ENCODE peak calls at places on chromosomes 13 and 19, in four cellular contexts. N, A, M and X are unnamed samples.

GRCh38 chr13:39967199-39967959 is 311.9 kb downstream of the COG6 start:
- DNase-seq in N (no peak), A (no peak), M (no peak), X (no peak)

GRCh38 chr13:39281539-39282150 is 243.4 kb downstream of the NHLRC3 start:
- DNase-seq in N (no peak), A (peak), M (no peak), X (peak)

GRCh38 chr19:14375055-14375581 is 6.1 kb upstream of the ADGRE5 start:
- DNase-seq in N (no peak), A (no peak), M (peak), X (no peak)

GRCh38 chr19:47587295-47587694 is 14.3 kb upstream of the ZNF541 start:
- DNase-seq in N (no peak), A (no peak), M (no peak), X (peak)

GRCh38 chr19:23070353-23070781 is 46.5 kb upstream of the ZNF730 start:
- DNase-seq in N (peak), A (peak), M (no peak), X (peak)

GRCh38 chr19:6249296-6249695 is 30.5 kb downstream of the MLLT1 start:
- DNase-seq in N (no peak), A (no peak), M (no peak), X (no peak)

GRCh38 chr19:58372311-58373133 is 8.3 kb downstream of the ZNF837 start:
- DNase-seq in N (no peak), A (peak), M (no peak), X (no peak)

GRCh38 chr13:33633701-33634525 is 184.0 kb upstream of the RFC3 start:
- DNase-seq in N (no peak), A (no peak), M (no peak), X (peak)

GRCh38 chr13:85589021-85589420 is 210.2 kb downstream of the SLITRK6 start:
- DNase-seq in N (no peak), A (no peak), M (no peak), X (no peak)

GRCh38 chr13:67390462-67391093 is 160.4 kb upstream of the PCDH9 start:
- DNase-seq in N (peak), A (no peak), M (no peak), X (peak)

GRCh38 chr13:34064456-34065205 is 246.7 kb downstream of the RFC3 start:
- DNase-seq in N (no peak), A (no peak), M (no peak), X (peak)

GRCh38 chr13:97224544-97225324 is 2.6 kb downstream of the MBNL2 start:
- DNase-seq in N (peak), A (peak), M (peak), X (peak)

GRCh38 chr13:74280093-74280794 is 146.0 kb upstream of the KLF12 start:
- DNase-seq in N (no peak), A (no peak), M (no peak), X (no peak)
- TF ChIP-seq CTCF in N (no peak), A (no peak), M (no peak), X (no peak)

DNA sequence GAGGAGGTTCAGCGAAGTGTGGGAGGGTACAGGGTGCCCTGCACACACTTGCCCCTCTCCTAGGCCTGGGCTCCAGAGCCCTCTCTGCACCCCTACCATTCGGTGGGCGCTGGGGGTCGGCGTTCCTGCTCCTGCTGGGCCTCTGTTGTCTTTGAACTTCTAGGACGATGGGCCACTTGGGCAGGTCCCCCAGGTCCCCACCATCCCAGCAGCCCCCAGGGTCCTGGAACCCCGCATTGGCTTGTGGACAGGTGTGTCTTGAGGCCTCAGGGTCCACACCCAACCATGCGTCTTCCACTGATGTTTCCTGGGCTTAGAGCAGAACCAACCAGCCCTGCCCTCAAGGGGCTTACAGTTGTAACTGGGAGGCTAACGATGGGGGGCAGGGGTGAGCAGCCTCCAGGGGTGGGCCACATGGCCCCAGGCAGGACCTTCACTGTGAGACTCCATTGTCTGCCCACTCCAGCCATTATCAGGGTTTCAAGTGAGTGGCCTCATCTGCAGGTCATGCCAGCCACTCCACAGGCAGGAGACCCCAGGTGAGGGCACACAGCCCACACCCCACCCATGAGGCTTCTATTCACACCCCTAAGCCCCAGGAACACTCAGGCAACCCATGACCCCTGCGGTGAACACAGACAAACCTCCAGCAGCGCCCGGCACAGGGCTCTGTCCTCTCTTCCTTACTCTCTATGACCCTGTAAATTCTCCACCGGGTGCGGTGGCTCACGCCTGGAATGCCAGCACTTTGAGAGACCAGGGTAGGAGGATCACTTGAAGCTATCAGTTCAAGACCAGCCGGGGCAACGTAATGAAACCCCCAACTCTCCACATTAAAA is 2.0 kb upstream of the KLF16 start:
- DNase-seq in N (no peak), A (no peak), M (no peak), X (no peak)
- H3K4me3 ChIP-seq in N (peak), A (peak), M (no peak), X (peak)

GRCh38 chr13:77811981-77812380 is 106.7 kb downstream of the EDNRB start:
- DNase-seq in N (no peak), A (no peak), M (no peak), X (no peak)

GRCh38 chr13:77810891-77811290 is 107.7 kb downstream of the EDNRB start:
- DNase-seq in N (no peak), A (no peak), M (no peak), X (no peak)

GRCh38 chr13:77815330-77815729 is 103.3 kb downstream of the EDNRB start:
- DNase-seq in N (no peak), A (no peak), M (no peak), X (peak)

GRCh38 chr13:77810430-77810829 is 108.2 kb downstream of the EDNRB start:
- DNase-seq in N (peak), A (peak), M (no peak), X (peak)
- TF ChIP-seq CTCF in N (peak), A (peak), M (no peak), X (peak)

DNA sequence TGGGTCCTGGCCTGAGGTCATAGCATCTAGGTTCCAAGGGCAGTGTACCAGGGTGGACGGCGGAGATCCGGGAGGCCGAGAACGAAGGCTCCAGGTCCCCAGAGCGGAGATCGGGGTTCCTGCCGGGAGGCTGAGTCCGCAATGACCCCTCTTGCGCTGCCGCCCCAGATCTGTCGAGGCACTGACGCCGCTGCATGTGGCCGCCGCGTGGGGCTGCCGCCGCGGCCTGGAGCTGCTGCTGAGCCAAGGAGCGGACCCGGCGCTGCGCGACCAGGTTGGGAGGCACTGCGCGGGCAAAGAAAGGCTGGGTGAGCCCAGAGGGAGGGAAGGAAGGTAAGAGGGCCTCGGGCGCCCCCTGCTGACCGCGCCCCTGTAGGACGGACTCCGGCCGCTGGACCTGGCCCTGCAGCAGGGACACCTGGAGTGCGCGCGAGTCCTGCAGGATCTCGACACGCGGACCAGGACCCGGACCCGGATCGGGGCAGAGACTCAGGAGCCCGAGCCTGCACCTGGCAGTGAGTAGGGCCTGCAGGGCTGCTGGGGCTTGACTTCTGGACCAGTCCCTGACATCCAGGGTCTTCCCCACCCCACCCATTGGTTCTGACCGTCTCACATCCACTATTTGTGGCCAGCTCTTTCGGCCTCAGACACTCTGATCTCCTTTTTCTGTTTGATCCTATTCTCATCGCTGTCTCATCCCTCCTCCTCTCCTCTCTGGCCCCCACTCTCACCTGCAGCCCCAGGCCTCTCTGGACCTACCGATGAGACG is 971 bp downstream of the ANKLE1 start:
- DNase-seq in N (peak), A (peak), M (peak), X (peak)
- H3K4me3 ChIP-seq in N (peak), A (peak), M (peak), X (peak)

GRCh38 chr13:113220877-113221276 is 11.5 kb downstream of the CUL4A start:
- DNase-seq in N (peak), A (peak), M (no peak), X (peak)
- TF ChIP-seq CTCF in N (peak), A (peak), M (no peak), X (peak)